ENCODE peak calls at places on chromosomes 11 and 22, in five cellular contexts. S, J, K, Z and C are unnamed samples.

GRCh38 chr22:46084376-46084775 is 66.0 kb upstream of the PPARA start:
- DNase-seq in S (no peak), J (no peak), K (no peak), Z (no peak), C (no peak)

GRCh38 chr11:15816996-15817395 is 539.4 kb downstream of the SOX6 start:
- DNase-seq in S (no peak), J (no peak), K (no peak), Z (no peak), C (no peak)

GRCh38 chr11:4118107-4118506 is 23.5 kb downstream of the RRM1 start:
- DNase-seq in S (no peak), J (no peak), K (no peak), Z (no peak), C (no peak)

GRCh38 chr11:9616858-9617257 is 43.4 kb downstream of the WEE1 start:
- DNase-seq in S (peak; percentile 19), J (no peak), K (no peak), Z (no peak), C (no peak)

GRCh38 chr11:41031571-41032060 is 427.8 kb downstream of the LRRC4C start:
- DNase-seq in S (no peak), J (no peak), K (no peak), Z (no peak), C (no peak)

GRCh38 chr11:118980191-118980881 is 8.8 kb downstream of the FOXR1 start:
- DNase-seq in S (no peak), J (no peak), K (no peak), Z (no peak), C (no peak)

GRCh38 chr11:46643531-46643930 is 26.2 kb downstream of the ATG13 start:
- DNase-seq in S (no peak), J (no peak), K (no peak), Z (no peak), C (no peak)

GRCh38 chr11:16026849-16027248 is 329.5 kb downstream of the SOX6 start:
- DNase-seq in S (no peak), J (no peak), K (no peak), Z (no peak), C (no peak)

GRCh38 chr22:35523167-35523928 is 17.3 kb upstream of the RASD2 start:
- DNase-seq in S (no peak), J (no peak), K (no peak), Z (no peak), C (no peak)

GRCh38 chr22:34914871-34915270 is 151.1 kb upstream of the ISX start:
- DNase-seq in S (no peak), J (no peak), K (no peak), Z (no peak), C (no peak)